ENCODE peak calls at places on chromosomes 16 and 17, in six cellular contexts. N is CD8-positive, alpha-beta T cell; T is ascending aorta; S is naive thymus-derived CD4-positive, alpha-beta T cell; E is heart left ventricle; L is heart right ventricle. I is an unnamed sample.
A peak's percentile ranks its signal among the peaks of the same experiment; 100 is the strongest.

GRCh38 chr16:23410176-23410575 is 42.8 kb downstream of the COG7 start:
- DNase-seq in N (no peak), T (no peak), S (no peak), E (no peak), L (no peak), I (no peak)

GRCh38 chr16:25151996-25152395 is 40.5 kb downstream of the LCMT1 start:
- DNase-seq in N (no peak), T (no peak), S (no peak), E (no peak), L (no peak), I (peak; percentile 34)

GRCh38 chr17:6110592-6110991 is 40.4 kb downstream of the WSCD1 start:
- DNase-seq in N (no peak), T (no peak), S (no peak), E (no peak), L (no peak), I (no peak)

GRCh38 chr17:40310882-40311391 is 2.0 kb downstream of the RARA start:
- DNase-seq in N (no peak), T (no peak), S (no peak), E (peak; percentile 77), L (peak; percentile 55), I (no peak)

GRCh38 chr17:71975331-71975801 is 145.5 kb upstream of the SOX9 start:
- DNase-seq in N (no peak), T (no peak), S (no peak), E (peak; percentile 65), L (peak; percentile 58), I (no peak)

GRCh38 chr16:84040823-84041391 is 1.7 kb downstream of the SLC38A8 start:
- DNase-seq in N (no peak), T (no peak), S (no peak), E (no peak), L (no peak), I (peak; percentile 85)

GRCh38 chr17:62807812-62808575 is at the start of gene MARCHF10:
- DNase-seq in N (peak; percentile 16), T (no peak), S (no peak), E (no peak), L (no peak), I (no peak)

GRCh38 chr16:28019218-28019617 is 44.3 kb downstream of the GSG1L start:
- DNase-seq in N (no peak), T (no peak), S (no peak), E (no peak), L (no peak), I (no peak)

GRCh38 chr17:74429604-74430384 is 2.1 kb upstream of the GPRC5C start:
- DNase-seq in N (no peak), T (no peak), S (no peak), E (peak; percentile 61), L (no peak), I (no peak)

GRCh38 chr16:4664538-4665418 is 28.6 kb upstream of the NUDT16L1 start:
- DNase-seq in N (peak; percentile 62), T (no peak), S (no peak), E (no peak), L (no peak), I (no peak)

GRCh38 chr16:27446721-27447120 is 44.7 kb downstream of the IL21R start:
- DNase-seq in N (peak; percentile 86), T (peak; percentile 24), S (peak; percentile 47), E (peak; percentile 6), L (no peak), I (no peak)

GRCh38 chr17:48344241-48344640 is 85.8 kb downstream of the SKAP1 start:
- DNase-seq in N (no peak), T (no peak), S (no peak), E (no peak), L (no peak), I (no peak)
- H3K27me3 ChIP-seq in N (no peaks in the 10 kb centered on the region), T (no peaks in the 10 kb centered on the region), S (no peaks in the 10 kb centered on the region), E (peaks cover 9% of the 10 kb centered on the region), L (peaks cover 95% of the 10 kb centered on the region), I (no peaks in the 10 kb centered on the region)

DNA sequence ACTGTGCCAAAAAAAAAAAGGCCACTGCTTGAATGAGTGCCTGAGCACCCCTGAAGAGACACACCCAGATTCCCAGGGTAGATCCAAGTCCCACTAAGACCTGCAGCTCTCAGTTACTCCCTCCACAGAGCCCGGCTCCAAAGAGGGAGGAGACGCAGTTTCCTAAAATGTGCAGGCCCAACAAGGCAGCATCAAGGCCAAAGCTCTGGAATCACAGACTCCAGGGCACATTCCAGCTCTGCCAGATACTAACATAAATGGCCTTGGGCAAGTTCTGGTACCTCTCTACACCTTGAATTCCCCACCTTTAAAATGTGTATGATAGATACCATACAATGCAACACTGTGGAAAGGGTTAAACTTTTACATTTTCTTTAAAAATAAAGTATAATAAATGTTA is 57.0 kb downstream of the GAS7 start:
- DNase-seq in N (no peak), T (no peak), S (no peak), E (no peak), L (no peak), I (no peak)
- H3K9me3 ChIP-seq in N (no peaks in the 10 kb centered on the region), T (no peaks in the 10 kb centered on the region), S (no peaks in the 10 kb centered on the region), E (no peaks in the 10 kb centered on the region), L (no peaks in the 10 kb centered on the region), I (no peaks in the 10 kb centered on the region)

GRCh38 chr17:18978050-18978449 is 26.1 kb downstream of the SLC5A10 start:
- DNase-seq in N (no peak), T (no peak), S (no peak), E (no peak), L (no peak), I (no peak)

GRCh38 chr17:18980682-18981384 is 23.7 kb downstream of the FAM83G start:
- DNase-seq in N (no peak), T (no peak), S (no peak), E (no peak), L (no peak), I (no peak)

GRCh38 chr17:18977646-18978045 is 25.7 kb downstream of the SLC5A10 start:
- DNase-seq in N (no peak), T (no peak), S (no peak), E (no peak), L (no peak), I (no peak)

GRCh38 chr17:18977021-18977420 is 25.1 kb downstream of the SLC5A10 start:
- DNase-seq in N (no peak), T (no peak), S (no peak), E (no peak), L (no peak), I (no peak)

DNA sequence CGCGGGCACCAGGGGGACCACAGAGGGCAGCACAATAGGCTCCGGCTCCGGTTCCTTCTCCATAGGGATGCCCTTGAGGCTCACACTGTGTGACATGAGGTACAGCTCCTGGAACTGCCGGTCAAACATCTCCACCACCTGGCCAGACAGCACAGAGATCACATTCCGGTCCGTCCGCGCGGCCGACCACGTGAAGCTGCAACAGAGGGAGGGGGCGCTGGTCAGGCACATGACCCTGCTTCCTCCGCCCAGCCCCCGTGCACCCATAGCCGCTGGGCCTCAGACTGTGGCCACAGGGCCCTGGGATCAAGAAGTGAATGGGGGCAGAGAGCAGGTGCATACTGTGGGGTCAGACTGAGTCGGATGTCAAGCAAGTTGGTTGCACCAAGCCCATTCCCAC is 25.9 kb downstream of the FAM83G start:
- DNase-seq in N (no peak), T (no peak), S (no peak), E (no peak), L (no peak), I (no peak)
- H3K27me3 ChIP-seq in N (no peaks in the 10 kb centered on the region), T (no peaks in the 10 kb centered on the region), S (no peaks in the 10 kb centered on the region), E (no peaks in the 10 kb centered on the region), L (no peaks in the 10 kb centered on the region), I (no peaks in the 10 kb centered on the region)

GRCh38 chr16:16118337-16118736 is 105.0 kb downstream of the ABCC6 start:
- DNase-seq in N (no peak), T (no peak), S (no peak), E (no peak), L (no peak), I (no peak)
- H3K9me3 ChIP-seq in N (no peaks in the 10 kb centered on the region), T (no peaks in the 10 kb centered on the region), S (no peaks in the 10 kb centered on the region), E (peaks cover 3% of the 10 kb centered on the region), L (peaks cover 12% of the 10 kb centered on the region), I (no peaks in the 10 kb centered on the region)

DNA sequence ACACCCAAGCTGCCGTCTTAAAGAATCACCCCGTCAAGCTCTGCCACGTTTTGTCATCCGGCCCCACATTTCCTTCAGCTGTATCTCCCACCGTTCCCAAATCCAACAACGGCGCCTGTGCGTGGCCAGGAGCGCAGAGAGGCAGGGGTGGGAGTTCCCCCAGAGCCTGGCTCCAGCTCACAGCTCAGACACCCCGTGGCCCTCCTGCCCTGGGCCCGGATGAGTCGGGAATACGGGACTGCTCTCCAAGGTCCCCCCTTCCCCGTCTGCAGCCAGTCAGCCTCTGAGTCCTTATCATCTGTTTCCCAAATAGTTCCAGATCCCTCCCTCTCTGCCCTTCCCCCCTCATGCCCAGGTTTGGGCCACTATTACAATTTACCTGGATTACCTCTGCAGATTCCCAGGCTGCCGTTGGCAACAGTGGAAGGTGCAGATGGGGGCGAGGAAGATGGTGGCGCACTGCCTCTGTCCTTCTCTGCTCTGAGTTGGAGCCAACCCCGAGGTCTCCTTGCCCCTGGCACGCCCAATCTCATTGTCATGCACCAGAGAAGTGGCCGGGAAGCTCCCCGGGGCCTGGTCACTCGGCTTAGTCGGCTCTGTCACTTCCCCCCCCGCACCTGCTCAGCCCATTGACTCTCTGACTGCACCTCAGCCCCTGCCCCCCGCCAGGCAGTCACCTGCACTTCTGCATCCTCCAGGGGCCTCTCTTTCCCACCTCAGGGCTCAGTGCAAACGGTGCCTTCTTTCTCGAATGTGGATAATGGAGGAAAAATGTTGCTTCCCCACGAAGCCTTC is 18.3 kb upstream of the RPTOR start:
- DNase-seq in N (no peak), T (no peak), S (no peak), E (no peak), L (no peak), I (no peak)
- H3K27me3 ChIP-seq in N (no peaks in the 10 kb centered on the region), T (no peaks in the 10 kb centered on the region), S (no peaks in the 10 kb centered on the region), E (peaks cover 13% of the 10 kb centered on the region), L (peaks cover 33% of the 10 kb centered on the region), I (peaks cover 9% of the 10 kb centered on the region)

GRCh38 chr16:35182043-35182677 is 1722.7 kb downstream of the TP53TG3F start:
- DNase-seq in N (no peak), T (no peak), S (no peak), E (no peak), L (no peak), I (no peak)
- H3K9me3 ChIP-seq in N (no peaks in the 10 kb centered on the region), T (no peaks in the 10 kb centered on the region), S (no peaks in the 10 kb centered on the region), E (no peaks in the 10 kb centered on the region), L (no peaks in the 10 kb centered on the region), I (no peaks in the 10 kb centered on the region)

GRCh38 chr17:61444075-61444474 is 8.1 kb upstream of the TBX4 start:
- DNase-seq in N (no peak), T (no peak), S (no peak), E (no peak), L (no peak), I (no peak)
- H3K27me3 ChIP-seq in N (no peaks in the 10 kb centered on the region), T (no peaks in the 10 kb centered on the region), S (no peaks in the 10 kb centered on the region), E (peaks cover 13% of the 10 kb centered on the region), L (peaks cover 50% of the 10 kb centered on the region), I (no peaks in the 10 kb centered on the region)

DNA sequence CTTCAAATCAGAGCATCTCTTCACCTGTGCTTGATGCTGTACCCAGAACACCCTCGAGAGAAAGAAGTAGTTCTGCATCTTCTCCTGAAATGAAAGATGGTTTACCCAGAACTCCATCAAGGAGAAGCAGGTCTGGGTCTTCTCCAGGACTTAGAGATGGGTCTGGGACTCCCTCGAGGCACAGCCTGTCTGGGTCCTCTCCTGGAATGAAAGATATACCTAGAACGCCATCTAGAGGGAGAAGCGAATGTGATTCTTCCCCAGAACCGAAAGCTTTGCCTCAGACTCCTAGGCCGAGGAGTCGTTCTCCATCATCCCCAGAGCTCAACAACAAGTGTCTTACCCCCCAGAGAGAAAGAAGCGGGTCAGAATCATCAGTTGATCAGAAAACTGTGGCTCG is 12.3 kb downstream of the SRRM2 start:
- DNase-seq in N (no peak), T (no peak), S (no peak), E (no peak), L (no peak), I (no peak)
- H3K9me3 ChIP-seq in N (no peaks in the 10 kb centered on the region), T (no peaks in the 10 kb centered on the region), S (no peaks in the 10 kb centered on the region), E (no peaks in the 10 kb centered on the region), L (no peaks in the 10 kb centered on the region), I (no peaks in the 10 kb centered on the region)